ENCODE peak calls at places on chromosomes 1 and 21, in seven cellular contexts. One of them, this sample, is unnamed.

GRCh38 chr21:46229133-46229922 is 754 bp upstream of the LSS start:
- DNase-seq in GM10248: no peak
- DNase-seq in non-pigmented ciliary epithelial cell: no peak
- DNase-seq in activated CD4-positive, alpha-beta T cell treated with anti-CD3 and anti-CD28 coated beads, Interleukin-2, amount 10 ng/mL, durations not matched to agents 24 days and 14 days: no peak
- DNase-seq in NCI-H2171 treated with DMSO at 0.1 percent for 48 hours: peak
- DNase-seq in HT-29: peak
- DNase-seq in SJSA1: no peak
- DNase-seq in this sample: no peak

GRCh38 chr1:30258876-30259275 is 464.5 kb downstream of the MATN1 start:
- DNase-seq in activated CD4-positive, alpha-beta T cell treated with anti-CD3 and anti-CD28 coated beads, Interleukin-2, amount 10 ng/mL, durations not matched to agents 24 days and 14 days: no peak
- DNase-seq in HT-29: no peak
- DNase-seq in SJSA1: no peak
- DNase-seq in non-pigmented ciliary epithelial cell: no peak
- DNase-seq in NCI-H2171 treated with DMSO at 0.1 percent for 48 hours: peak
- DNase-seq in GM10248: no peak
- DNase-seq in this sample: no peak

GRCh38 chr1:240712014-240712731 is 100.2 kb upstream of the GREM2 start:
- DNase-seq in SJSA1: no peak
- DNase-seq in GM10248: no peak
- DNase-seq in activated CD4-positive, alpha-beta T cell treated with anti-CD3 and anti-CD28 coated beads, Interleukin-2, amount 10 ng/mL, durations not matched to agents 24 days and 14 days: no peak
- DNase-seq in non-pigmented ciliary epithelial cell: peak
- DNase-seq in NCI-H2171 treated with DMSO at 0.1 percent for 48 hours: no peak
- DNase-seq in HT-29: no peak
- DNase-seq in this sample: no peak

GRCh38 chr1:85681087-85681486 is 27.1 kb downstream of the ZNHIT6 start:
- DNase-seq in non-pigmented ciliary epithelial cell: peak
- DNase-seq in activated CD4-positive, alpha-beta T cell treated with anti-CD3 and anti-CD28 coated beads, Interleukin-2, amount 10 ng/mL, durations not matched to agents 24 days and 14 days: no peak
- DNase-seq in SJSA1: no peak
- DNase-seq in NCI-H2171 treated with DMSO at 0.1 percent for 48 hours: no peak
- DNase-seq in GM10248: no peak
- DNase-seq in HT-29: peak
- DNase-seq in this sample: peak

GRCh38 chr1:15799928-15800835 is 7.3 kb downstream of the UQCRHL start:
- DNase-seq in GM10248: no peak
- DNase-seq in HT-29: peak
- DNase-seq in NCI-H2171 treated with DMSO at 0.1 percent for 48 hours: no peak
- DNase-seq in activated CD4-positive, alpha-beta T cell treated with anti-CD3 and anti-CD28 coated beads, Interleukin-2, amount 10 ng/mL, durations not matched to agents 24 days and 14 days: no peak
- DNase-seq in non-pigmented ciliary epithelial cell: no peak
- DNase-seq in SJSA1: peak
- DNase-seq in this sample: peak

GRCh38 chr1:231180034-231180433 is 18.2 kb downstream of the TRIM67 start:
- DNase-seq in SJSA1: no peak
- DNase-seq in activated CD4-positive, alpha-beta T cell treated with anti-CD3 and anti-CD28 coated beads, Interleukin-2, amount 10 ng/mL, durations not matched to agents 24 days and 14 days: no peak
- DNase-seq in non-pigmented ciliary epithelial cell: no peak
- DNase-seq in NCI-H2171 treated with DMSO at 0.1 percent for 48 hours: no peak
- DNase-seq in GM10248: no peak
- DNase-seq in HT-29: no peak
- DNase-seq in this sample: no peak

GRCh38 chr1:204093421-204093717 is 20.5 kb downstream of the SOX13 start:
- DNase-seq in activated CD4-positive, alpha-beta T cell treated with anti-CD3 and anti-CD28 coated beads, Interleukin-2, amount 10 ng/mL, durations not matched to agents 24 days and 14 days: no peak
- DNase-seq in GM10248: no peak
- DNase-seq in NCI-H2171 treated with DMSO at 0.1 percent for 48 hours: no peak
- DNase-seq in non-pigmented ciliary epithelial cell: no peak
- DNase-seq in HT-29: peak
- DNase-seq in SJSA1: no peak
- DNase-seq in this sample: no peak

GRCh38 chr1:190046231-190046630 is 431.4 kb downstream of the BRINP3 start:
- DNase-seq in GM10248: no peak
- DNase-seq in HT-29: no peak
- DNase-seq in non-pigmented ciliary epithelial cell: no peak
- DNase-seq in activated CD4-positive, alpha-beta T cell treated with anti-CD3 and anti-CD28 coated beads, Interleukin-2, amount 10 ng/mL, durations not matched to agents 24 days and 14 days: no peak
- DNase-seq in SJSA1: no peak
- DNase-seq in NCI-H2171 treated with DMSO at 0.1 percent for 48 hours: no peak
- DNase-seq in this sample: no peak

GRCh38 chr1:243756529-243756928 is 93.5 kb downstream of the AKT3 start:
- DNase-seq in non-pigmented ciliary epithelial cell: no peak
- DNase-seq in SJSA1: no peak
- DNase-seq in HT-29: no peak
- DNase-seq in activated CD4-positive, alpha-beta T cell treated with anti-CD3 and anti-CD28 coated beads, Interleukin-2, amount 10 ng/mL, durations not matched to agents 24 days and 14 days: no peak
- DNase-seq in NCI-H2171 treated with DMSO at 0.1 percent for 48 hours: no peak
- DNase-seq in GM10248: no peak
- DNase-seq in this sample: no peak

GRCh38 chr1:10387611-10388386 is 11.1 kb upstream of the PGD start:
- DNase-seq in SJSA1: no peak
- DNase-seq in HT-29: peak
- DNase-seq in activated CD4-positive, alpha-beta T cell treated with anti-CD3 and anti-CD28 coated beads, Interleukin-2, amount 10 ng/mL, durations not matched to agents 24 days and 14 days: peak
- DNase-seq in NCI-H2171 treated with DMSO at 0.1 percent for 48 hours: peak
- DNase-seq in non-pigmented ciliary epithelial cell: no peak
- DNase-seq in GM10248: peak
- DNase-seq in this sample: peak

GRCh38 chr21:32336711-32337110 is 38.1 kb downstream of the MRAP start:
- DNase-seq in non-pigmented ciliary epithelial cell: no peak
- DNase-seq in SJSA1: no peak
- DNase-seq in activated CD4-positive, alpha-beta T cell treated with anti-CD3 and anti-CD28 coated beads, Interleukin-2, amount 10 ng/mL, durations not matched to agents 24 days and 14 days: no peak
- DNase-seq in HT-29: no peak
- DNase-seq in GM10248: no peak
- DNase-seq in NCI-H2171 treated with DMSO at 0.1 percent for 48 hours: peak
- DNase-seq in this sample: peak

GRCh38 chr1:82226198-82226505 is 425.4 kb downstream of the ADGRL2 start:
- DNase-seq in HT-29: no peak
- DNase-seq in GM10248: no peak
- DNase-seq in NCI-H2171 treated with DMSO at 0.1 percent for 48 hours: peak
- DNase-seq in non-pigmented ciliary epithelial cell: no peak
- DNase-seq in activated CD4-positive, alpha-beta T cell treated with anti-CD3 and anti-CD28 coated beads, Interleukin-2, amount 10 ng/mL, durations not matched to agents 24 days and 14 days: no peak
- DNase-seq in SJSA1: no peak
- DNase-seq in this sample: peak

GRCh38 chr1:227729144-227729880 is 5.8 kb downstream of the JMJD4 start:
- DNase-seq in SJSA1: no peak
- DNase-seq in GM10248: no peak
- DNase-seq in non-pigmented ciliary epithelial cell: no peak
- DNase-seq in NCI-H2171 treated with DMSO at 0.1 percent for 48 hours: peak
- DNase-seq in HT-29: peak
- DNase-seq in activated CD4-positive, alpha-beta T cell treated with anti-CD3 and anti-CD28 coated beads, Interleukin-2, amount 10 ng/mL, durations not matched to agents 24 days and 14 days: peak
- DNase-seq in this sample: no peak

GRCh38 chr21:15250384-15250783 is 185.6 kb upstream of the NRIP1 start:
- DNase-seq in non-pigmented ciliary epithelial cell: peak
- DNase-seq in HT-29: no peak
- DNase-seq in NCI-H2171 treated with DMSO at 0.1 percent for 48 hours: no peak
- DNase-seq in SJSA1: no peak
- DNase-seq in activated CD4-positive, alpha-beta T cell treated with anti-CD3 and anti-CD28 coated beads, Interleukin-2, amount 10 ng/mL, durations not matched to agents 24 days and 14 days: no peak
- DNase-seq in GM10248: no peak
- DNase-seq in this sample: peak

GRCh38 chr1:66374148-66374547 is 159.8 kb upstream of the SGIP1 start:
- DNase-seq in NCI-H2171 treated with DMSO at 0.1 percent for 48 hours: no peak
- DNase-seq in SJSA1: no peak
- DNase-seq in GM10248: no peak
- DNase-seq in activated CD4-positive, alpha-beta T cell treated with anti-CD3 and anti-CD28 coated beads, Interleukin-2, amount 10 ng/mL, durations not matched to agents 24 days and 14 days: no peak
- DNase-seq in non-pigmented ciliary epithelial cell: no peak
- DNase-seq in HT-29: no peak
- DNase-seq in this sample: peak